ENCODE peak calls at places on chromosomes 2 and 18, in seven cellular contexts. One of them, this sample, is unnamed.

GRCh38 chr2:238287702-238288649 is at the start of gene PER2:
- DNase-seq in pancreas: peak; percentile 77
- DNase-seq in tibial nerve: peak; percentile 56
- DNase-seq in colonic mucosa: peak; percentile 65
- DNase-seq in Peyer's patch: peak; percentile 69
- DNase-seq in iPS DF 6.9: no peak
- DNase-seq in breast epithelium: peak; percentile 73
- DNase-seq in this sample: peak; percentile 92

GRCh38 chr2:43438858-43439655 is 156.8 kb downstream of the THADA start:
- DNase-seq in breast epithelium: no peak
- DNase-seq in tibial nerve: no peak
- DNase-seq in pancreas: no peak
- DNase-seq in iPS DF 6.9: no peak
- DNase-seq in Peyer's patch: no peak
- DNase-seq in colonic mucosa: no peak
- DNase-seq in this sample: no peak

GRCh38 chr2:223100061-223100511 is 48.1 kb downstream of the KCNE4 start:
- DNase-seq in colonic mucosa: no peak
- DNase-seq in pancreas: peak; percentile 22
- DNase-seq in tibial nerve: peak; percentile 38
- DNase-seq in Peyer's patch: no peak
- DNase-seq in breast epithelium: no peak
- DNase-seq in iPS DF 6.9: no peak
- DNase-seq in this sample: no peak

GRCh38 chr2:168928113-168928823 is 27.2 kb downstream of the G6PC2 start:
- DNase-seq in pancreas: no peak
- DNase-seq in tibial nerve: no peak
- DNase-seq in iPS DF 6.9: no peak
- DNase-seq in colonic mucosa: no peak
- DNase-seq in breast epithelium: no peak
- DNase-seq in Peyer's patch: no peak
- DNase-seq in this sample: no peak

GRCh38 chr2:535222-535621 is 142.0 kb downstream of the TMEM18 start:
- DNase-seq in iPS DF 6.9: no peak
- DNase-seq in Peyer's patch: no peak
- DNase-seq in pancreas: no peak
- DNase-seq in tibial nerve: no peak
- DNase-seq in colonic mucosa: no peak
- DNase-seq in breast epithelium: no peak
- DNase-seq in this sample: no peak

GRCh38 chr2:14516844-14517243 is 115.7 kb upstream of the LRATD1 start:
- DNase-seq in iPS DF 6.9: no peak
- DNase-seq in pancreas: no peak
- DNase-seq in tibial nerve: no peak
- DNase-seq in colonic mucosa: no peak
- DNase-seq in Peyer's patch: no peak
- DNase-seq in breast epithelium: no peak
- DNase-seq in this sample: no peak

GRCh38 chr2:187576906-187577305 is 22.7 kb upstream of the TFPI start:
- DNase-seq in iPS DF 6.9: no peak
- DNase-seq in pancreas: no peak
- DNase-seq in tibial nerve: no peak
- DNase-seq in Peyer's patch: no peak
- DNase-seq in breast epithelium: no peak
- DNase-seq in colonic mucosa: no peak
- DNase-seq in this sample: no peak

GRCh38 chr2:221431477-221431876 is 140.6 kb downstream of the EPHA4 start:
- DNase-seq in iPS DF 6.9: no peak
- DNase-seq in colonic mucosa: no peak
- DNase-seq in Peyer's patch: no peak
- DNase-seq in breast epithelium: no peak
- DNase-seq in tibial nerve: no peak
- DNase-seq in pancreas: no peak
- DNase-seq in this sample: no peak

GRCh38 chr18:36758623-36759022 is 70.2 kb downstream of the TPGS2 start:
- DNase-seq in Peyer's patch: no peak
- DNase-seq in tibial nerve: no peak
- DNase-seq in pancreas: no peak
- DNase-seq in colonic mucosa: no peak
- DNase-seq in breast epithelium: no peak
- DNase-seq in iPS DF 6.9: no peak
- DNase-seq in this sample: no peak

GRCh38 chr2:37617119-37617892 is 54.1 kb downstream of the CDC42EP3 start:
- DNase-seq in pancreas: no peak
- DNase-seq in iPS DF 6.9: no peak
- DNase-seq in breast epithelium: no peak
- DNase-seq in colonic mucosa: no peak
- DNase-seq in Peyer's patch: no peak
- DNase-seq in tibial nerve: no peak
- DNase-seq in this sample: no peak

GRCh38 chr2:241834853-241835210 is 23.9 kb downstream of the PDCD1 start:
- DNase-seq in tibial nerve: no peak
- DNase-seq in Peyer's patch: no peak
- DNase-seq in pancreas: no peak
- DNase-seq in iPS DF 6.9: no peak
- DNase-seq in colonic mucosa: no peak
- DNase-seq in breast epithelium: no peak
- DNase-seq in this sample: no peak

GRCh38 chr2:212539145-212539880 is 711 bp upstream of the ERBB4 start:
- DNase-seq in pancreas: peak; percentile 79
- DNase-seq in colonic mucosa: peak; percentile 36
- DNase-seq in Peyer's patch: no peak
- DNase-seq in iPS DF 6.9: no peak
- DNase-seq in tibial nerve: peak; percentile 65
- DNase-seq in breast epithelium: peak; percentile 83
- DNase-seq in this sample: peak; percentile 77

GRCh38 chr2:162521871-162522655 is 178.1 kb downstream of the GCA start:
- DNase-seq in tibial nerve: no peak
- DNase-seq in breast epithelium: no peak
- DNase-seq in iPS DF 6.9: no peak
- DNase-seq in pancreas: no peak
- DNase-seq in Peyer's patch: no peak
- DNase-seq in colonic mucosa: no peak
- DNase-seq in this sample: no peak

GRCh38 chr2:190713476-190713875 is 64.6 kb downstream of the NAB1 start:
- DNase-seq in Peyer's patch: no peak
- DNase-seq in colonic mucosa: no peak
- DNase-seq in iPS DF 6.9: no peak
- DNase-seq in tibial nerve: no peak
- DNase-seq in pancreas: no peak
- DNase-seq in breast epithelium: no peak
- DNase-seq in this sample: no peak

GRCh38 chr18:63065172-63065571 is 254.4 kb downstream of the BCL2 start:
- DNase-seq in Peyer's patch: no peak
- DNase-seq in pancreas: no peak
- DNase-seq in tibial nerve: no peak
- DNase-seq in iPS DF 6.9: no peak
- DNase-seq in breast epithelium: no peak
- DNase-seq in colonic mucosa: no peak
- DNase-seq in this sample: no peak

GRCh38 chr2:162344617-162344950 is 652 bp downstream of the GCA start:
- DNase-seq in breast epithelium: no peak
- DNase-seq in tibial nerve: no peak
- DNase-seq in iPS DF 6.9: no peak
- DNase-seq in pancreas: no peak
- DNase-seq in Peyer's patch: no peak
- DNase-seq in colonic mucosa: no peak
- DNase-seq in this sample: no peak

GRCh38 chr2:223166975-223167650 is 115.1 kb downstream of the KCNE4 start:
- DNase-seq in Peyer's patch: no peak
- DNase-seq in iPS DF 6.9: no peak
- DNase-seq in tibial nerve: no peak
- DNase-seq in breast epithelium: no peak
- DNase-seq in colonic mucosa: no peak
- DNase-seq in pancreas: no peak
- DNase-seq in this sample: no peak

GRCh38 chr2:188369365-188369764 is 77.7 kb downstream of the GULP1 start:
- DNase-seq in pancreas: peak; percentile 21
- DNase-seq in breast epithelium: no peak
- DNase-seq in tibial nerve: peak; percentile 9
- DNase-seq in iPS DF 6.9: peak; percentile 25
- DNase-seq in Peyer's patch: peak; percentile 58
- DNase-seq in colonic mucosa: peak; percentile 36
- DNase-seq in this sample: no peak

GRCh38 chr2:170371231-170371630 is 193.3 kb downstream of the MYO3B start:
- DNase-seq in Peyer's patch: no peak
- DNase-seq in iPS DF 6.9: no peak
- DNase-seq in colonic mucosa: no peak
- DNase-seq in pancreas: no peak
- DNase-seq in breast epithelium: no peak
- DNase-seq in tibial nerve: no peak
- DNase-seq in this sample: no peak

GRCh38 chr2:170365686-170366085 is 187.7 kb downstream of the MYO3B start:
- DNase-seq in colonic mucosa: no peak
- DNase-seq in pancreas: no peak
- DNase-seq in breast epithelium: no peak
- DNase-seq in tibial nerve: no peak
- DNase-seq in iPS DF 6.9: no peak
- DNase-seq in Peyer's patch: no peak
- DNase-seq in this sample: no peak

GRCh38 chr2:170369894-170370293 is 191.9 kb downstream of the MYO3B start:
- DNase-seq in pancreas: no peak
- DNase-seq in iPS DF 6.9: no peak
- DNase-seq in breast epithelium: no peak
- DNase-seq in tibial nerve: no peak
- DNase-seq in colonic mucosa: no peak
- DNase-seq in Peyer's patch: no peak
- DNase-seq in this sample: no peak

GRCh38 chr2:170369228-170369627 is 191.3 kb downstream of the MYO3B start:
- DNase-seq in Peyer's patch: no peak
- DNase-seq in colonic mucosa: no peak
- DNase-seq in iPS DF 6.9: no peak
- DNase-seq in pancreas: no peak
- DNase-seq in breast epithelium: no peak
- DNase-seq in tibial nerve: no peak
- DNase-seq in this sample: no peak

DNA sequence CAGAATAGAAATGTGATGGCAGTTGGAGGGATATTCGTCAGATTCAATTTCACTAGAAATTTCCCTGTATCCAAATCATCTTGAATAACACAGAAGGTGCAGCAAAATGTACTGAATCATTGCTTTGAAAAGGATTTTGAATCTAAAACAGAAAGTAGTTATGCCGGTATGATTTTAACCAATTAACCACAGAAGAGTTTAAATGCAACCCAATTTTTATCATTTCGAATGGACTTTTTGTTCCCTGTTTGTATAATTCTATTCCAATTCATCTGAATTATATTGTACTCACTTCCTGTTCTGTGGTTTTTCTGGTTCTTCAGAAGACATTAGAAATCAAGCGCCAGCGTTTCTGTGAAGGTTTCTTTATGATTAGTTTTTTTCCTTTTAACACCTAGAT is 190.4 kb downstream of the MYO3B start:
- DNase-seq in tibial nerve: no peak
- DNase-seq in pancreas: no peak
- DNase-seq in iPS DF 6.9: no peak
- DNase-seq in colonic mucosa: no peak
- DNase-seq in breast epithelium: no peak
- DNase-seq in Peyer's patch: no peak
- DNase-seq in this sample: no peak
- H3K27ac ChIP-seq in tibial nerve: no peak overlapping the region
- H3K27ac ChIP-seq in pancreas: no peak overlapping the region
- H3K27ac ChIP-seq in iPS DF 6.9: no peak overlapping the region
- H3K27ac ChIP-seq in colonic mucosa: no peak overlapping the region
- H3K27ac ChIP-seq in breast epithelium: no peak overlapping the region
- H3K27ac ChIP-seq in Peyer's patch: no peak overlapping the region
- H3K27ac ChIP-seq in this sample: no peak overlapping the region

DNA sequence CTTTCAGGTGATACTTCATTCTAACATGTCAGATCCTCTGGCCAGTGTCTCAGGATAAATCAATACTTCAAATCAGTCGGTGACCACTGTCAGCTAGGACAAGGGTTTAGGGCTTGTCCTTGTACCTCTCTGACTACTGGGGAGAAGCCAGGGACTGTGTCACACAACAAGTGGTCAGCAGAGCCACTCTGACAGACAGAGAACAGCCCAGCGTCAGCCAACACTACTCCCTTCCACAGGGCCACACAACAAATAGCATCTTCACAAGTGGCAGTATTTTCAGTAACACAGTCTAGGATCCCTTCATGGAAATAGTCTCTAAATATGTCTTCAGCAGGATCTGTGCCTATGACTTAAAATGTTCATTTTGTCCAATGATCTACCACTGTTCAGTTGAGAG is 14.2 kb downstream of the FLACC1 start:
- DNase-seq in pancreas: no peak
- DNase-seq in colonic mucosa: no peak
- DNase-seq in Peyer's patch: no peak
- DNase-seq in breast epithelium: no peak
- DNase-seq in tibial nerve: no peak
- DNase-seq in iPS DF 6.9: no peak
- DNase-seq in this sample: no peak
- H3K27ac ChIP-seq in pancreas: no peak overlapping the region
- H3K27ac ChIP-seq in colonic mucosa: no peak overlapping the region
- H3K27ac ChIP-seq in Peyer's patch: no peak overlapping the region
- H3K27ac ChIP-seq in breast epithelium: no peak overlapping the region
- H3K27ac ChIP-seq in tibial nerve: no peak overlapping the region
- H3K27ac ChIP-seq in iPS DF 6.9: no peak overlapping the region
- H3K27ac ChIP-seq in this sample: no peak overlapping the region

GRCh38 chr2:179861027-179861776 is at the start of gene ZNF385B:
- DNase-seq in iPS DF 6.9: peak; percentile 25
- DNase-seq in tibial nerve: no peak
- DNase-seq in Peyer's patch: no peak
- DNase-seq in breast epithelium: no peak
- DNase-seq in pancreas: no peak
- DNase-seq in colonic mucosa: no peak
- DNase-seq in this sample: no peak
- H3K27ac ChIP-seq in iPS DF 6.9: no peak within 1 kb of the TSS
- H3K27ac ChIP-seq in tibial nerve: peak within 1 kb of the TSS; percentile 53
- H3K27ac ChIP-seq in Peyer's patch: no peak within 1 kb of the TSS
- H3K27ac ChIP-seq in breast epithelium: peak within 1 kb of the TSS; percentile 30
- H3K27ac ChIP-seq in pancreas: no peak within 1 kb of the TSS
- H3K27ac ChIP-seq in colonic mucosa: no peak within 1 kb of the TSS
- H3K27ac ChIP-seq in this sample: no peak within 1 kb of the TSS

GRCh38 chr2:88054300-88055048 is 1.1 kb downstream of the KRCC1 start:
- DNase-seq in Peyer's patch: peak; percentile 52
- DNase-seq in pancreas: no peak
- DNase-seq in colonic mucosa: peak; percentile 35
- DNase-seq in iPS DF 6.9: no peak
- DNase-seq in tibial nerve: no peak
- DNase-seq in breast epithelium: no peak
- DNase-seq in this sample: no peak

GRCh38 chr2:88053301-88053700 is 2.3 kb downstream of the KRCC1 start:
- DNase-seq in Peyer's patch: no peak
- DNase-seq in iPS DF 6.9: no peak
- DNase-seq in tibial nerve: peak; percentile 59
- DNase-seq in pancreas: no peak
- DNase-seq in breast epithelium: no peak
- DNase-seq in colonic mucosa: no peak
- DNase-seq in this sample: no peak

GRCh38 chr2:88057437-88057844 is 1.9 kb upstream of the KRCC1 start:
- DNase-seq in tibial nerve: no peak
- DNase-seq in Peyer's patch: no peak
- DNase-seq in iPS DF 6.9: no peak
- DNase-seq in colonic mucosa: no peak
- DNase-seq in pancreas: no peak
- DNase-seq in breast epithelium: no peak
- DNase-seq in this sample: no peak

GRCh38 chr2:88055436-88056128 is at the start of gene KRCC1:
- DNase-seq in iPS DF 6.9: peak; percentile 89
- DNase-seq in breast epithelium: peak; percentile 95
- DNase-seq in colonic mucosa: peak; percentile 94
- DNase-seq in tibial nerve: peak; percentile 86
- DNase-seq in Peyer's patch: peak; percentile 98
- DNase-seq in pancreas: peak; percentile 94
- DNase-seq in this sample: peak; percentile 83

GRCh38 chr2:88055049-88055435 is 541 bp downstream of the KRCC1 start:
- DNase-seq in iPS DF 6.9: no peak
- DNase-seq in colonic mucosa: peak; percentile 26
- DNase-seq in Peyer's patch: no peak
- DNase-seq in breast epithelium: no peak
- DNase-seq in tibial nerve: peak; percentile 7
- DNase-seq in pancreas: no peak
- DNase-seq in this sample: no peak
- H3K27ac ChIP-seq in iPS DF 6.9: no peak overlapping the region
- H3K27ac ChIP-seq in colonic mucosa: peak overlapping the region; percentile 95
- H3K27ac ChIP-seq in Peyer's patch: peak overlapping the region; percentile 93
- H3K27ac ChIP-seq in breast epithelium: peak overlapping the region; percentile 99
- H3K27ac ChIP-seq in tibial nerve: peak overlapping the region; percentile 97
- H3K27ac ChIP-seq in pancreas: peak overlapping the region; percentile 90
- H3K27ac ChIP-seq in this sample: peak overlapping the region; percentile 97

This sample was measured in ascending aorta.